ENCODE peak calls at places on chromosomes 4 and X, in seven cellular contexts. One of them, this sample, is unnamed.

GRCh38 chr4:166252487-166253402 is 379.7 kb downstream of the TLL1 start:
- DNase-seq in kidney: no peak
- DNase-seq in ovary: no peak
- DNase-seq in left lung: no peak
- DNase-seq in right atrium auricular region: no peak
- DNase-seq in PC-9: no peak
- DNase-seq in neural progenitor cell: peak; percentile 57
- DNase-seq in this sample: peak; percentile 20

GRCh38 chrX:47687249-47687648 is 28.3 kb upstream of the UXT start:
- DNase-seq in kidney: no peak
- DNase-seq in ovary: no peak
- DNase-seq in left lung: no peak
- DNase-seq in right atrium auricular region: no peak
- DNase-seq in PC-9: no peak
- DNase-seq in neural progenitor cell: no peak
- DNase-seq in this sample: peak; percentile 46

GRCh38 chrX:150975655-150976390 is 7.3 kb upstream of the HMGB3 start:
- DNase-seq in kidney: no peak
- DNase-seq in ovary: no peak
- DNase-seq in left lung: no peak
- DNase-seq in right atrium auricular region: no peak
- DNase-seq in PC-9: no peak
- DNase-seq in neural progenitor cell: no peak
- DNase-seq in this sample: no peak

GRCh38 chr4:158446106-158446505 is 75.6 kb upstream of the RXFP1 start:
- DNase-seq in kidney: no peak
- DNase-seq in ovary: no peak
- DNase-seq in left lung: no peak
- DNase-seq in right atrium auricular region: no peak
- DNase-seq in PC-9: no peak
- DNase-seq in neural progenitor cell: no peak
- DNase-seq in this sample: no peak

GRCh38 chrX:152637649-152638442 is at the start of gene GABRQ:
- DNase-seq in kidney: peak; percentile 77
- DNase-seq in ovary: no peak
- DNase-seq in left lung: peak; percentile 59
- DNase-seq in right atrium auricular region: no peak
- DNase-seq in PC-9: no peak
- DNase-seq in neural progenitor cell: peak; percentile 93
- DNase-seq in this sample: peak; percentile 88

GRCh38 chr4:100493756-100494155 is 24.1 kb downstream of the EMCN start:
- DNase-seq in kidney: no peak
- DNase-seq in ovary: no peak
- DNase-seq in left lung: no peak
- DNase-seq in right atrium auricular region: no peak
- DNase-seq in PC-9: no peak
- DNase-seq in neural progenitor cell: no peak
- DNase-seq in this sample: no peak

GRCh38 chr4:145315828-145316227 is 135.4 kb upstream of the OTUD4 start:
- DNase-seq in kidney: no peak
- DNase-seq in ovary: no peak
- DNase-seq in left lung: no peak
- DNase-seq in right atrium auricular region: no peak
- DNase-seq in PC-9: no peak
- DNase-seq in neural progenitor cell: no peak
- DNase-seq in this sample: no peak

GRCh38 chr4:168480991-168481588 is 798 bp upstream of the DDX60L start:
- DNase-seq in kidney: no peak
- DNase-seq in ovary: peak; percentile 25
- DNase-seq in left lung: no peak
- DNase-seq in right atrium auricular region: no peak
- DNase-seq in PC-9: peak; percentile 28
- DNase-seq in neural progenitor cell: no peak
- DNase-seq in this sample: no peak

GRCh38 chr4:176011523-176011922 is 54.1 kb upstream of the WDR17 start:
- DNase-seq in kidney: no peak
- DNase-seq in ovary: no peak
- DNase-seq in left lung: no peak
- DNase-seq in right atrium auricular region: no peak
- DNase-seq in PC-9: no peak
- DNase-seq in neural progenitor cell: no peak
- DNase-seq in this sample: no peak

GRCh38 chr4:6739920-6740319 is 23.9 kb downstream of the BLOC1S4 start:
- DNase-seq in kidney: no peak
- DNase-seq in ovary: no peak
- DNase-seq in left lung: no peak
- DNase-seq in right atrium auricular region: no peak
- DNase-seq in PC-9: no peak
- DNase-seq in neural progenitor cell: no peak
- DNase-seq in this sample: no peak

GRCh38 chrX:50747471-50747900 is 66.5 kb downstream of the SHROOM4 start:
- DNase-seq in kidney: no peak
- DNase-seq in ovary: no peak
- DNase-seq in left lung: no peak
- DNase-seq in right atrium auricular region: no peak
- DNase-seq in PC-9: no peak
- DNase-seq in neural progenitor cell: peak; percentile 31
- DNase-seq in this sample: peak; percentile 21

GRCh38 chrX:19682712-19683331 is 167.5 kb upstream of the MAP3K15 start:
- DNase-seq in kidney: peak; percentile 87
- DNase-seq in ovary: peak; percentile 81
- DNase-seq in left lung: peak; percentile 77
- DNase-seq in right atrium auricular region: peak; percentile 82
- DNase-seq in PC-9: no peak
- DNase-seq in neural progenitor cell: peak; percentile 32
- DNase-seq in this sample: peak; percentile 38

DNA sequence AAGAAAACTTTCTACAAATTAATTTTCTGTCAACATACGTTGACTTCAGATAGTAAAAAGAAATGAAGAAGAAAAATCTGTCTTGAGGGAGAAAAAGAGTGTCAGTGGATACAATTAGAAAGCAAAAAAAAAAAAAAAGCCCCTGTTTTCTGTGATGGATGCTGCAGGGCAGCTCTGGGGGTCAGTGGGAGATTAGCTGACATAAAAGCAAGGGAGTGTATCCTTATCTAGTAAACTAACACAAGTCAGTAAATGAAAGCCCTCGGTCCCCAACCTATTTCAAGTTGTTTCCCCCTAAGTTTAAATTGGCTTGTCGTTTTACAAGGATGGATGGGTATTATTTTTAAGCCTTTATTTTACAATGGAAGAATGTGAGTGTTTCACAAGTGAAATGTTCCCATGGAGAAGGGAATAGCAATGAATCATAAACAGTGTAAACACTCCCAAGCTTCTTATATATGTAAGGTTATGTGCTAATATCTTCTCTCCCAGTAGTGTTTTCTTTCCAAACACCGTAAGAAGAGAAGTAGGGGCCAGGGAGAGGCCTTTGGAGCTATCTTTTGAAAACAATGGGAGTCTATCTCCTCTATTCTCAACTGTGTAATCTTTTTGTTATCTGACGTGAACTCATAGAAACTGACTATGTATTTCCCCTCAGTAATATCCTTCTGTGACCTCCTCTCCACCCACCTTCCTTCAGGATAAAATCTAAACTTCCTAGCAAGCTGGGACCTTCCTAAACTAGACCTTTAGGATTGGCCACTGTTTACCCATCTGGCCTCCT is 347.7 kb downstream of the FBXO8 start:
- DNase-seq in kidney: no peak
- DNase-seq in ovary: no peak
- DNase-seq in left lung: no peak
- DNase-seq in right atrium auricular region: no peak
- DNase-seq in PC-9: no peak
- DNase-seq in neural progenitor cell: no peak
- DNase-seq in this sample: no peak
- H3K4me1 ChIP-seq in kidney: no peaks in the 10 kb centered on the region
- H3K4me1 ChIP-seq in ovary: peaks cover 3% of the 10 kb centered on the region
- H3K4me1 ChIP-seq in left lung: no peaks in the 10 kb centered on the region
- H3K4me1 ChIP-seq in right atrium auricular region: no peaks in the 10 kb centered on the region
- H3K4me1 ChIP-seq in PC-9: no peaks in the 10 kb centered on the region
- H3K4me1 ChIP-seq in neural progenitor cell: peaks cover 35% of the 10 kb centered on the region
- H3K4me1 ChIP-seq in this sample: peaks cover 77% of the 10 kb centered on the region

GRCh38 chr4:82215800-82216199 is 158.0 kb downstream of the HNRNPD start:
- DNase-seq in kidney: no peak
- DNase-seq in ovary: no peak
- DNase-seq in left lung: no peak
- DNase-seq in right atrium auricular region: no peak
- DNase-seq in PC-9: no peak
- DNase-seq in neural progenitor cell: no peak
- DNase-seq in this sample: no peak

GRCh38 chr4:82213485-82214162 is 160.2 kb downstream of the HNRNPD start:
- DNase-seq in kidney: no peak
- DNase-seq in ovary: no peak
- DNase-seq in left lung: no peak
- DNase-seq in right atrium auricular region: no peak
- DNase-seq in PC-9: no peak
- DNase-seq in neural progenitor cell: no peak
- DNase-seq in this sample: no peak

GRCh38 chr4:82216231-82216630 is 157.6 kb downstream of the HNRNPD start:
- DNase-seq in kidney: no peak
- DNase-seq in ovary: no peak
- DNase-seq in left lung: no peak
- DNase-seq in right atrium auricular region: no peak
- DNase-seq in PC-9: no peak
- DNase-seq in neural progenitor cell: no peak
- DNase-seq in this sample: no peak

GRCh38 chr4:82219346-82219745 is 154.4 kb downstream of the HNRNPD start:
- DNase-seq in kidney: no peak
- DNase-seq in ovary: no peak
- DNase-seq in left lung: no peak
- DNase-seq in right atrium auricular region: no peak
- DNase-seq in PC-9: no peak
- DNase-seq in neural progenitor cell: no peak
- DNase-seq in this sample: no peak

DNA sequence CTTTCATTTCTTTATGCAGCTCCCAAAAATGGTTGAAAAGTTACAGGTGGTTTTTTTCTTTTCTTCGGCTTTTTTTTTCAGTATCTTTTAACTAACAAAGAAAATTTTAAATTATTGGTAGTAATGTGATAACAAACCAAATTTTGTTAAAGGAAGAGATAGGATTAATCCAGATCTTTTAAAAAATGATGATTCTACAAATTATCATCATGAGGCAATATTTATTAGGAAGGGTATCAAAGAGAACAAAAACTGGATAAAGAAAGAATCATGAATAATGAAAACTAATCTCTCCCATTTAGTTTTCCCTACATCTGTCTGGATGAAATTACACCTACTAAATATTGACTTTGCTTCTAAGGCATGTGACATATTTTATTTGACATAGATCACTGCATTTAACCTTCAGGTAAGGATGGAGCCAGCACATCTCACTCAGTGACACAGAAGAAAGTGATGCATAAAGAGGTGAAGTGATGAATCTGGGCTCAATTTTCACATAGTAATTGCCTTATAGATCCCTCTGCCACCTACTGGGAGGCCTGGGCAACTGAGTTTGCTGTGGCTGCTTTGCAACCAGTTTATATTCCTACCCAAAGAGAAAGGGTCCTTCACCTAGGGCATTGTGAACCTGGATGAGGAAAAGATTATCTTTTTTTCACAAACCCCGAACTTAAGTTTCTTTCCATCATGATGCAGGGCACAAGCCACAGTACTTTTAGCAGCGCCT is 155.6 kb downstream of the HNRNPD start:
- DNase-seq in kidney: no peak
- DNase-seq in ovary: no peak
- DNase-seq in left lung: no peak
- DNase-seq in right atrium auricular region: no peak
- DNase-seq in PC-9: no peak
- DNase-seq in neural progenitor cell: peak; percentile 19
- DNase-seq in this sample: no peak
- H3K4me3 ChIP-seq in kidney: no peak overlapping the region
- H3K4me3 ChIP-seq in ovary: no peak overlapping the region
- H3K4me3 ChIP-seq in left lung: no peak overlapping the region
- H3K4me3 ChIP-seq in right atrium auricular region: no peak overlapping the region
- H3K4me3 ChIP-seq in PC-9: no peak overlapping the region
- H3K4me3 ChIP-seq in neural progenitor cell: no peak overlapping the region
- H3K4me3 ChIP-seq in this sample: no peak overlapping the region

GRCh38 chr4:76984127-76984526 is 34.6 kb downstream of the SEPTIN11 start:
- DNase-seq in kidney: no peak
- DNase-seq in ovary: no peak
- DNase-seq in left lung: no peak
- DNase-seq in right atrium auricular region: no peak
- DNase-seq in PC-9: no peak
- DNase-seq in neural progenitor cell: no peak
- DNase-seq in this sample: no peak
- TF ChIP-seq CTCF in kidney: peak; percentile 27
- TF ChIP-seq CTCF in ovary: no peak
- TF ChIP-seq CTCF in left lung: no peak
- TF ChIP-seq CTCF in right atrium auricular region: no peak
- TF ChIP-seq CTCF in PC-9: peak; percentile 30
- TF ChIP-seq CTCF in neural progenitor cell: peak; percentile 37
- TF ChIP-seq CTCF in this sample: peak; percentile 46

DNA sequence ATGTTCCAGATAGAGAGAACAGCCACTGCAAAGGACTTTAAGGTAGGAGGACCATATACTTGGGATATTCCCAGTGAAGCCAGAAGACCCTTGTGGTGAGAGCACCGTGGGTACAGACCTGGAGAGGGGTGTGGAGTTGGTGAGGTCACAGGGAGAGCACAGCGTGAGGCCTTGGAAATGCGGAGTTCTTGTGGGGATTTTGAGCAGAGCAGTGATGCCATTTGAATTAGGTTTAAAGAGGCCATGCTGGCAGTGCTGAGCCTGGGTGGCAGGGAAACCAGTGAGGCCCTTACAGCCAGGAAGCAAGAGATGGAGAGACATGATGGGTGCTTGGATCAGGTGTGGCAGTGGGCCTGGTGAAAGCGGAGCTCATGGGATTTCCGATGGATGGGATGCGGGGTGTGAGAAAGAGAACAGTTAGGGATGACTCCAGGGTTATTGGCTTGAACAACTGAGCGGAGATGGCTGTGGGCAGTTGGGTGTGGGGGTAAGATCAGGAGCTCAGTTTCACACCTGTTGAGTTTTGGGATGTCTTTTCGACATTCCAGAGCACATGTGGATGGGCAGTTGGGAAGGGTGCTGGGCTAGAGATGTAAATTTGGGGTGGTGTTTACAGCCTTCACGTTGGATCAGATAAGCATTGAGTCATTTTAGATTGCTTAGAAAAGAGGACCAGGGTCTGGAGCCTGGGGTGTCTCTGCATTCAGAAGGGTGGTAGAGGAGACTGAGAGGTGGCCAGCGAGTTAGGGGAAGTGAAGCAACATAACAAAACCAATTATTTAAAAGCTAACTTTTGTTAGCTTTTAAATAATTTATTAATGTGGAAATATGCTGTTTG is 68.9 kb downstream of the TMEM131L start:
- DNase-seq in kidney: no peak
- DNase-seq in ovary: no peak
- DNase-seq in left lung: no peak
- DNase-seq in right atrium auricular region: no peak
- DNase-seq in PC-9: no peak
- DNase-seq in neural progenitor cell: no peak
- DNase-seq in this sample: no peak
- H3K4me1 ChIP-seq in kidney: peaks cover 14% of the 10 kb centered on the region
- H3K4me1 ChIP-seq in ovary: peaks cover 8% of the 10 kb centered on the region
- H3K4me1 ChIP-seq in left lung: peaks cover 4% of the 10 kb centered on the region
- H3K4me1 ChIP-seq in right atrium auricular region: peaks cover 64% of the 10 kb centered on the region
- H3K4me1 ChIP-seq in PC-9: no peaks in the 10 kb centered on the region
- H3K4me1 ChIP-seq in neural progenitor cell: peaks cover 29% of the 10 kb centered on the region
- H3K4me1 ChIP-seq in this sample: peaks cover 10% of the 10 kb centered on the region

GRCh38 chrX:79568309-79568708 is 201.2 kb upstream of the ITM2A start:
- DNase-seq in kidney: no peak
- DNase-seq in ovary: no peak
- DNase-seq in left lung: no peak
- DNase-seq in right atrium auricular region: no peak
- DNase-seq in PC-9: no peak
- DNase-seq in neural progenitor cell: no peak
- DNase-seq in this sample: no peak
- H3K4me3 ChIP-seq in kidney: no peak overlapping the region
- H3K4me3 ChIP-seq in ovary: no peak overlapping the region
- H3K4me3 ChIP-seq in left lung: no peak overlapping the region
- H3K4me3 ChIP-seq in right atrium auricular region: no peak overlapping the region
- H3K4me3 ChIP-seq in PC-9: no peak overlapping the region
- H3K4me3 ChIP-seq in neural progenitor cell: no peak overlapping the region
- H3K4me3 ChIP-seq in this sample: no peak overlapping the region